ENCODE peak calls at places on chromosomes 4 and X, in seven cellular contexts. B, U, T, D, E, C and M are unnamed samples.

GRCh38 chr4:140152015-140152703 is 1.8 kb downstream of the MAML3 start:
- DNase-seq in D (no peak), E (no peak), T (peak), C (peak), U (peak), B (no peak), M (no peak)

GRCh38 chr4:8126523-8126922 is 32.1 kb downstream of the ABLIM2 start:
- DNase-seq in U (no peak), E (no peak), T (no peak), D (no peak), C (no peak), B (no peak), M (no peak)

GRCh38 chr4:67580577-67580976 is 22.1 kb downstream of the STAP1 start:
- DNase-seq in T (no peak), C (no peak), U (no peak), D (no peak), E (no peak), B (no peak), M (no peak)

GRCh38 chr4:4338632-4339031 is 48.3 kb upstream of the NSG1 start:
- DNase-seq in B (no peak), E (no peak), D (no peak), U (no peak), C (no peak), T (no peak), M (no peak)

GRCh38 chrX:118632862-118633261 is 94.5 kb upstream of the IL13RA1 start:
- DNase-seq in T (no peak), U (no peak), C (peak), E (no peak), D (no peak), B (no peak), M (no peak)

GRCh38 chr4:138509346-138509745 is 267.2 kb upstream of the SLC7A11 start:
- DNase-seq in T (no peak), D (no peak), U (no peak), C (no peak), B (no peak), E (no peak), M (no peak)

GRCh38 chr4:10380695-10381094 is 76.5 kb downstream of the ZNF518B start:
- DNase-seq in T (no peak), C (no peak), D (no peak), U (no peak), B (peak), E (peak), M (peak)

GRCh38 chr4:172207258-172207657 is 394.1 kb downstream of the GALNTL6 start:
- DNase-seq in D (no peak), T (no peak), E (no peak), U (no peak), B (no peak), C (no peak), M (no peak)

GRCh38 chrX:155662297-155662696 is 49.5 kb upstream of the TMLHE start:
- DNase-seq in U (no peak), B (peak), C (no peak), E (peak), T (no peak), D (no peak), M (no peak)
- TF ChIP-seq CTCF in U (peak), B (peak), C (peak), E (peak), T (peak), D (peak), M (peak)

DNA sequence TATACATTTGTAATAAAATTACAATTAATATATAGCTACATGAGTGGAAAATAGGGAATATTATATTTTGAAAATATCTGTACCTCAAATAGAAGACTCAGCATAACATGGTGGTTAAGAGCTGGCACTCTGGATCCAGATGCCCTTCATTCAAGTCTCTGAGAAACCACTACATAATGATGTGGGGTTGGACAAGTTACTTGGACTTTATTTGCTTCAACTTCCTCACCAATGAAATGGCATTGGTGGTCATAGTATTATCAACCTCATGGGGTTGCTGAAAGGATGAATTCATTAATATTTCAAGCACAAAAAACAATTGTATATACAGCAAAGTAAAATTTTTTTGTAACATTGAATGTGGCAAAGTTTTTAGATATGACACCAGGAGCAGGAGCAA is 46.4 kb upstream of the UGT2B7 start:
- DNase-seq in U (no peak), D (no peak), E (no peak), C (no peak), B (no peak), T (no peak), M (no peak)
- TF ChIP-seq CTCF in U (no peak), D (no peak), E (no peak), C (no peak), B (no peak), T (no peak), M (no peak)

GRCh38 chr4:169270156-169270809 is 473 bp downstream of the SH3RF1 start:
- DNase-seq in U (peak), C (peak), E (peak), B (no peak), D (no peak), T (peak), M (no peak)
- TF ChIP-seq CTCF in U (no peak), C (peak), E (no peak), B (peak), D (no peak), T (peak), M (peak)

GRCh38 chr4:102392033-102392744 is 46.9 kb upstream of the SLC39A8 start:
- DNase-seq in U (no peak), B (no peak), E (no peak), D (no peak), C (no peak), T (no peak), M (no peak)

GRCh38 chr4:102387552-102388150 is 42.4 kb upstream of the SLC39A8 start:
- DNase-seq in B (peak), T (no peak), D (no peak), U (no peak), C (no peak), E (peak), M (no peak)

GRCh38 chr4:102388636-102389035 is 43.4 kb upstream of the SLC39A8 start:
- DNase-seq in T (peak), B (peak), D (no peak), U (no peak), E (no peak), C (no peak), M (no peak)

GRCh38 chr4:102386966-102387365 is 41.7 kb upstream of the SLC39A8 start:
- DNase-seq in U (no peak), T (no peak), B (no peak), D (no peak), C (no peak), E (no peak), M (no peak)

DNA sequence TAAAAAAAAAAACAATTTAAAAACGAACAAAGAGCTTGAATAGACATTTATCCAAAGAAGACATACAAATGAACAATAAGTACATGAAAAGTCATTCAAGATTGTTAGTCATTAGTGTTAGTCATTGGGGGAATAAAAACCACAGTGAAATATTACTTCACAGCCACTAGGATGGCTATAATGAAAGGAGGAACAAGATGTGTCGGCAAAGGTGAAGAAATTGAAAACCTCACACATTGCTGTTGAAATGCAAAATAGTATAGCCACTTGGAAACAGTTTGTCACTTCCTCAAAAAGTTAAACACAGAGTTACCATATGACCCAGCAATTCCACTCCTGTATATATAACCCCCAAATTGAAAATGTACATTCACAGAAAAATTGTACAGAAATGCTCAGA is 45.2 kb upstream of the SLC39A8 start:
- DNase-seq in D (no peak), E (peak), C (peak), U (no peak), T (peak), B (peak), M (peak)
- TF ChIP-seq CTCF in D (no peak), E (peak), C (no peak), U (no peak), T (no peak), B (no peak), M (peak)

GRCh38 chrX:12447448-12448154 is 309.3 kb downstream of the FRMPD4 start:
- DNase-seq in T (peak), B (peak), D (peak), C (no peak), U (no peak), E (peak), M (peak)
- TF ChIP-seq CTCF in T (peak), B (no peak), D (peak), C (no peak), U (no peak), E (no peak), M (peak)

DNA sequence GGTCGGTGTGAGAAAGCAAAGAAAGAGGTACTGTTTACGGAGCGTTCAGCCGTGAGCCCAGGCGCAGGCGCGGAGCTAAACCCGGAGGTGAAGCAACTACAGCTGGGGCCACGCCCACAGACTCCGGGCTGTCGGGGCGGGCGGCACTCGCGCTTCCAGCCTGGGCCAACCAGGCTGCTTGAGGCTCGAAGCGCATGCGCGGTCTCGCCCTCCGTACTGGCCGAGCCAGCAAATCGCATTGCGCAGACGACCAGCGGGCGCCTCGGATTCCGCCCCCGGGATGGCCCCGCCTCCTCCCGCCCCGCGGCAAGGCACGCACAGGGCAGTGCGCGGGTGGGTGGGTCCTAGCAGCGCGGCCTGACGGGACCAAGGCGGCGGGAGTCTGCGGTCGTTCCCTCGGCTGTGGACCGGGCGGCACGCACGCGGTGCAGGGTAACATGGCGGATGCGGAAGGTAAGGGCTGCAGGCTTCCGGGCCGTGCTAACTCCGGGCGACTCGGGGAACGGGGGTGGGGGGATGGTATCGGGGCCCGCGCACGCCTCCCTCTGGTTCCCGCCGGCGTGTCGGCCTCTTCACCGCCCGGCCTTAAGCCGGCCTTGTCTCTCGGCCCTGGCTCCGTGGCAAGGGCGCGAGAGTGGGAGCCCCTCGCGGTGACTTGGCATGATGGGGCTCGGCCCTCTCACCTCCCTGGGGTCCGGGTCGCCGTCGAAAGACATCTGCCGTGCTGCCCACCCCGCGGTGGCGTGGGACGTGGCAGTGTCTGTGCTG is at the start of gene DKC1:
- DNase-seq in T (peak), B (peak), D (peak), C (peak), U (peak), E (peak), M (peak)
- TF ChIP-seq CTCF in T (no peak), B (peak), D (peak), C (no peak), U (no peak), E (no peak), M (peak)

GRCh38 chr4:170589597-170590191 is 499.9 kb upstream of the AADAT start:
- DNase-seq in D (no peak), T (peak), U (no peak), C (peak), E (no peak), B (peak), M (peak)
- TF ChIP-seq CTCF in D (peak), T (no peak), U (peak), C (peak), E (peak), B (peak), M (peak)

GRCh38 chr4:145888393-145888792 is 50.2 kb downstream of the ZNF827 start:
- DNase-seq in E (no peak), D (no peak), B (no peak), T (no peak), U (no peak), C (no peak), M (no peak)
- TF ChIP-seq CTCF in E (peak), D (no peak), B (no peak), T (no peak), U (peak), C (no peak), M (peak)

GRCh38 chrX:7147978-7148824 is at the start of gene PUDP:
- DNase-seq in U (peak), T (peak), D (no peak), E (peak), B (peak), C (peak), M (peak)
- TF ChIP-seq CTCF in U (no peak), T (no peak), D (peak), E (no peak), B (peak), C (no peak), M (peak)

GRCh38 chr4:44740201-44740600 is 13.8 kb upstream of the GNPDA2 start:
- DNase-seq in T (no peak), E (no peak), B (peak), D (no peak), U (no peak), C (no peak), M (peak)

GRCh38 chr4:44736900-44737299 is 10.5 kb upstream of the GNPDA2 start:
- DNase-seq in T (no peak), C (no peak), U (no peak), D (no peak), E (no peak), B (no peak), M (no peak)

GRCh38 chr4:44738615-44739014 is 12.3 kb upstream of the GNPDA2 start:
- DNase-seq in U (no peak), E (peak), T (peak), B (no peak), C (peak), D (no peak), M (peak)
- TF ChIP-seq CTCF in U (no peak), E (peak), T (peak), B (no peak), C (no peak), D (peak), M (no peak)